ENCODE peak calls at places on chromosomes 7 and 10, in five cellular contexts. K is activated naive CD4-positive, alpha-beta T cell; A is ELR; R is stimulated activated CD8-positive, alpha-beta memory T cell treated with anti-CD3 and anti-CD28 coated beads, Interleukin-15, amount 100 ng/mL, for 24 hours; Y is cardiac fibroblast. M is an unnamed sample.

GRCh38 chr10:17206210-17206709 is 4.8 kb upstream of the TRDMT1 start:
- DNase-seq in K (no peak), A (peak; percentile 94), R (no peak), Y (peak; percentile 55), M (no peak)

GRCh38 chr7:90686146-90686545 is 90.0 kb downstream of the CDK14 start:
- DNase-seq in K (no peak), A (no peak), R (no peak), Y (no peak), M (no peak)

GRCh38 chr10:71999360-72000072 is 35.3 kb downstream of the CHST3 start:
- DNase-seq in K (no peak), A (peak; percentile 46), R (no peak), Y (peak; percentile 96), M (no peak)

GRCh38 chr7:133602291-133602690 is 349.4 kb downstream of the EXOC4 start:
- DNase-seq in K (no peak), A (peak; percentile 16), R (no peak), Y (peak; percentile 68), M (no peak)

GRCh38 chr10:123967626-123968243 is 76.1 kb upstream of the CPXM2 start:
- DNase-seq in K (peak; percentile 5), A (peak; percentile 41), R (peak; percentile 21), Y (peak; percentile 54), M (no peak)

GRCh38 chr10:66747451-66747850 is 178.4 kb upstream of the LRRTM3 start:
- DNase-seq in K (no peak), A (peak; percentile 96), R (no peak), Y (peak; percentile 65), M (no peak)

GRCh38 chr7:45203459-45203858 is 45.9 kb downstream of the RAMP3 start:
- DNase-seq in K (no peak), A (no peak), R (no peak), Y (no peak), M (no peak)

GRCh38 chr7:17580141-17580540 is 281.7 kb downstream of the AHR start:
- DNase-seq in K (no peak), A (peak; percentile 88), R (no peak), Y (peak; percentile 76), M (no peak)

GRCh38 chr7:127438836-127439235 is 46.3 kb upstream of the ZNF800 start:
- DNase-seq in K (no peak), A (no peak), R (no peak), Y (no peak), M (no peak)

GRCh38 chr7:132430863-132431822 is 145.1 kb downstream of the PLXNA4 start:
- DNase-seq in K (no peak), A (peak; percentile 90), R (no peak), Y (peak; percentile 94), M (no peak)

GRCh38 chr7:42494199-42494710 is 257.2 kb upstream of the GLI3 start:
- DNase-seq in K (no peak), A (no peak), R (no peak), Y (no peak), M (no peak)

GRCh38 chr7:55013851-55014250 is 5.0 kb upstream of the EGFR start:
- DNase-seq in K (no peak), A (no peak), R (no peak), Y (no peak), M (no peak)

GRCh38 chr10:14386202-14386593 is 55.5 kb upstream of the FRMD4A start:
- DNase-seq in K (no peak), A (peak; percentile 89), R (no peak), Y (peak; percentile 72), M (no peak)

GRCh38 chr10:60479305-60480020 is 89.8 kb upstream of the ANK3 start:
- DNase-seq in K (no peak), A (peak; percentile 3), R (no peak), Y (no peak), M (no peak)

GRCh38 chr7:75772081-75773077 is at the start of gene CCL26:
- DNase-seq in K (no peak), A (peak; percentile 81), R (no peak), Y (peak; percentile 79), M (no peak)

GRCh38 chr7:69935107-69935506 is 336.8 kb downstream of the AUTS2 start:
- DNase-seq in K (no peak), A (no peak), R (no peak), Y (no peak), M (no peak)

GRCh38 chr7:67462781-67463191 is 466.2 kb downstream of the TYW1 start:
- DNase-seq in K (no peak), A (no peak), R (no peak), Y (no peak), M (no peak)

GRCh38 chr10:128173383-128173782 is 47.2 kb upstream of the MKI67 start:
- DNase-seq in K (no peak), A (peak; percentile 45), R (no peak), Y (peak; percentile 36), M (no peak)

GRCh38 chr7:101175664-101176063 is 4.4 kb downstream of the NAT16 start:
- DNase-seq in K (no peak), A (no peak), R (no peak), Y (no peak), M (no peak)

GRCh38 chr7:2754086-2754485 is 66.1 kb downstream of the AMZ1 start:
- DNase-seq in K (no peak), A (no peak), R (no peak), Y (peak; percentile 39), M (no peak)

GRCh38 chr10:11204355-11204879 is 186.7 kb downstream of the CELF2 start:
- DNase-seq in K (no peak), A (no peak), R (no peak), Y (no peak), M (no peak)

GRCh38 chr7:116952640-116953371 is 495 bp upstream of the ST7 start:
- DNase-seq in K (no peak), A (peak; percentile 74), R (no peak), Y (peak; percentile 56), M (no peak)

GRCh38 chr10:31742255-31742654 is 186.4 kb downstream of the ARHGAP12 start:
- DNase-seq in K (no peak), A (no peak), R (no peak), Y (no peak), M (no peak)